ENCODE peak calls at places on chromosome 15, in seven cellular contexts. N is GM12878, E is K562, X is HepG2, R is SK-N-SH, C is H1, Z is HCT116. D is an unnamed sample.

GRCh38 chr15:101710806-101711205 is 13.5 kb downstream of the TARS3 start:
- DNase-seq in C (no peak), X (peak), N (no peak), Z (no peak), E (no peak), R (no peak), D (no peak)

GRCh38 chr15:82118040-82118439 is 72.2 kb upstream of the MEX3B start:
- DNase-seq in C (no peak), X (no peak), R (no peak), Z (no peak), N (no peak), E (no peak), D (no peak)

GRCh38 chr15:101565377-101565776 is 75.9 kb upstream of the PCSK6 start:
- DNase-seq in X (no peak), N (no peak), R (no peak), E (no peak), C (peak), Z (no peak), D (no peak)

GRCh38 chr15:73936181-73936580 is 9.9 kb downstream of the LOXL1 start:
- DNase-seq in E (no peak), Z (no peak), C (no peak), N (no peak), R (peak), X (no peak), D (peak)

GRCh38 chr15:70351941-70352774 is 254.4 kb upstream of the TLE3 start:
- DNase-seq in Z (no peak), R (no peak), C (no peak), N (no peak), E (no peak), X (no peak), D (no peak)

GRCh38 chr15:87762110-87762509 is 494.4 kb downstream of the NTRK3 start:
- DNase-seq in X (no peak), C (no peak), N (no peak), E (peak), Z (no peak), R (no peak), D (no peak)

GRCh38 chr15:66226736-66227135 is 26.8 kb downstream of the MEGF11 start:
- DNase-seq in R (no peak), X (no peak), E (no peak), Z (no peak), N (no peak), C (no peak), D (no peak)

GRCh38 chr15:82021992-82022391 is 23.8 kb downstream of the MEX3B start:
- DNase-seq in E (peak), R (peak), N (no peak), Z (no peak), X (no peak), C (no peak), D (peak)

GRCh38 chr15:73957276-73957675 is 31.0 kb downstream of the LOXL1 start:
- DNase-seq in X (no peak), N (no peak), C (no peak), E (no peak), Z (no peak), R (no peak), D (no peak)

GRCh38 chr15:49686626-49687025 is 65.8 kb downstream of the DTWD1 start:
- DNase-seq in X (no peak), Z (no peak), E (no peak), C (no peak), R (no peak), N (no peak), D (no peak)
- TF ChIP-seq JUND in X (no peak), Z (no peak), E (peak), C (no peak), R (peak), N (no peak), D (no peak)

GRCh38 chr15:78709263-78709882 is 68.4 kb upstream of the CHRNB4 start:
- DNase-seq in Z (peak), C (peak), X (peak), N (no peak), R (peak), E (peak), D (peak)
- TF ChIP-seq JUND in Z (no peak), C (peak), X (no peak), N (no peak), R (no peak), E (no peak), D (no peak)

DNA sequence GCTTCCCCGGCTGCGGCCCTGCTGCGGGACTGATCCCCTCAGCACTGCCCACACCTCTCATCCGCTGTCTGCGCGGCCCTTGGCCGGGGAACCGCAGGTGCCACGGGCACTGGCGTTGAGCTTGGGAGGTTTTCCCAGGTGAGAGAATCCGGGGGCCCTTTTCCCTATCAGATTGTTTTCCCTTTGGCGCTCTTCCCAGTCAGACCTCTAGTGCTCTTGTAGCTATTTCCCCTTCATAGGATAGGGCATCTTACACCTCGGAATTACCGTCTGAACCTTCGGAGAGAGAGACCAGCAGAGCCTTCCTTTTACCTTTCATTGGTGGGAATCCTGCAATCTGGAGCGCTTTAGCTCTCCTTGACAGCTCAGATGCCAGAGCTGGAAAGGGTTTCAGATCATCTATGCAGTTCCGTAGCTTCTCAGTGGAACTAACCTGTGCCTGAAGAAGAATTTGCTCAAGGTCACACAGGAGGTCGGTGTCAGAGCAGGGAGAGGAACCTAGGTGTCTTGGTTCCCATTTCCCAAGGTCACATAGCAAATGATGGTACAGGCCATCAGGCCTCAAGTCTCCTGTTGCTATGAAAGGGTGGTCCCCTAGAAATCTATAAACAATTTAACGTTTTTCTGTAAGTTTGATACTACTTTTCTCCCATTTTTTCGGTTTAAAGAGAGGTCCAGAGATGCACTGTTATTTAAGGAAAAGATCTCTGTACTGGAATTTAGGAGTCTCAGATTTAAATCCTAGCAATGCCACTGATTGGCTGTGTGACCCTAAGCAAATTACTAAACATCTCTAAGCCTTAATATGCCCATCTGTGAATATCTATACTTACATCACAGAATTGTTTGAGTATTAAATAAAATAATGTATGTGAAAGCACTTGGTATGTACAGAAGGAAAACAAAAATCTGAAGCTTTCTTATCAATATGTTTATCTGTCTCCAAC is 916 bp downstream of the IDH3A start:
- DNase-seq in X (peak), C (no peak), R (no peak), Z (no peak), N (no peak), E (peak), D (peak)
- TF ChIP-seq JUND in X (no peak), C (no peak), R (no peak), Z (no peak), N (no peak), E (no peak), D (no peak)

GRCh38 chr15:68739390-68740075 is 81.2 kb downstream of the ANP32A start:
- DNase-seq in C (no peak), R (no peak), Z (no peak), X (no peak), N (no peak), E (no peak), D (peak)
- TF ChIP-seq JUND in C (no peak), R (no peak), Z (no peak), X (no peak), N (no peak), E (no peak), D (no peak)

GRCh38 chr15:80953001-80953952 is 36.3 kb downstream of the MESD start:
- DNase-seq in X (no peak), N (no peak), C (no peak), E (no peak), R (no peak), Z (no peak), D (no peak)
- TF ChIP-seq JUND in X (no peak), N (no peak), C (no peak), E (no peak), R (no peak), Z (no peak), D (no peak)

DNA sequence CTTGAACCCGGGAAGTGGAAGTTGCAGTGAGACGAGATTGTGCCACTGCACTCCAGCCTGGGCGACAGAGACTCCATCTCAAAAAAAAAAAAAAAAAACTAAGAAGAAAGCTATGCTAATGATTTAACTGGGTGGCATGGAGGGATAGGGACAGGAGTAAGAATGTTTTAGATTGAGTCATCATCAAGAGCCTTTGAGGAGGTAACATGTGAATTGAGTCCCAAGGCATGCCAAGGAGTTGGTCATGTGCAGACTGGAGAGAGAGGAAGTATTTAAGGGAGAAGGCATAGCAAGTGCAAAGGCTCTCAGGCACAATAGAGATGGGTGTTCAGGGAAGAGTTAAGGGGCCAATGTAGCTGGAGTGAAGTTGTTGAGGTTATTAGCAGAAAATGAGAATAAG is 9.1 kb downstream of the BNC1 start:
- DNase-seq in N (no peak), X (no peak), Z (no peak), R (no peak), E (no peak), C (no peak), D (no peak)
- TF ChIP-seq JUND in N (no peak), X (no peak), Z (no peak), R (no peak), E (no peak), C (no peak), D (no peak)

GRCh38 chr15:89460048-89460447 is 36.3 kb downstream of the RHCG start:
- DNase-seq in C (no peak), X (no peak), Z (no peak), E (no peak), N (no peak), R (no peak), D (no peak)

GRCh38 chr15:89463113-89463512 is 33.3 kb downstream of the RHCG start:
- DNase-seq in E (no peak), X (no peak), R (no peak), C (no peak), N (no peak), Z (no peak), D (no peak)

GRCh38 chr15:89461386-89461785 is 35.0 kb downstream of the RHCG start:
- DNase-seq in X (no peak), R (no peak), C (no peak), Z (no peak), E (no peak), N (no peak), D (no peak)

GRCh38 chr15:89459271-89460038 is 36.9 kb downstream of the RHCG start:
- DNase-seq in Z (no peak), X (peak), R (no peak), E (no peak), N (no peak), C (no peak), D (no peak)

GRCh38 chr15:89462198-89462912 is 34.0 kb downstream of the RHCG start:
- DNase-seq in Z (peak), N (no peak), X (peak), E (peak), R (no peak), C (no peak), D (peak)
- TF ChIP-seq JUND in Z (no peak), N (no peak), X (no peak), E (no peak), R (no peak), C (no peak), D (no peak)

DNA sequence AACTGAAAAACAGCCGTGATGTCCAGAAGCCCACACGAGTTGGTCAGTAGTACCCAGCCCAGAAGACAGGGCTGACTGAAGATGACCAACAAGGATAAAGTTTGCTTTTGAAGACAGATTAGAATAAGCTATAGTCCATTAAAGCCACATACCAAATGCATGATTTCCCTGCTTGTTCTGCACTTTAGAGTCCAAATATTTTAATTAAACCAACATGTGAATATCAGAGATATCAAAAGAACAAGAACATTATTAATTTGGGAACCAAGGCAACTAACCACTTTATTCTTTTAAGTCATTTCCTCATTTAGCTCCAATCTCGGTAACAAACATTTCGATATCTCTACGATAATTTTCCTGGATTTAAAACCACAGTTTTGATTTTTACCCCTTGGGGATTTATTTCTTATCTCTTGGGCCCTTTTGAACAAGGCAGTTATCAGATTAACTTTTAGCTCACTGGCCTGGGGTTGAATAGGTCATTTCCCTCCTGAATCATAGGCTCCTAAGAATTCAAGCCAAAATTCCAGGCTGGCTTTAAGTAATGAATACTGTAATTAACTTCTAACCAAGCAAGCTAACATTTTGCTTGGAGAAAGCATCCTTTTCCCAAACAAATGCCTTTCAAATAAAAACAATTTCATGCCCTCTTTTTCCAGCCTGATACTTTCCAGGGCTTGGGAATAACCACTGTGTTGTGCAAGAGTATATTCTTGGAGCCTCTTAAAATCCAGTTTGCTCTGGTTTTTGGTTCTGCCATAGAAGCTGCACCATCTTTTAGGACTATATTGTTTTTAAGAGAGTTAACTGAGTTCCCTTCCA is 102.9 kb upstream of the NR2E3 start:
- DNase-seq in Z (no peak), N (no peak), C (no peak), R (peak), E (no peak), X (no peak), D (no peak)
- TF ChIP-seq JUND in Z (no peak), N (no peak), C (no peak), R (peak), E (no peak), X (no peak), D (no peak)

D was measured in T47D.